ENCODE peak calls at places on chromosomes 13 and 19, in nine cellular contexts. W is heart right ventricle; S is adrenal gland; Y is brain microvascular endothelial cell; D is thoracic aorta; C is prostate gland; E is CD8-positive, alpha-beta T cell; I is Peyer's patch; F is uterus. X is an unnamed sample.
A peak's percentile ranks its signal among the peaks of the same experiment; 100 is the strongest.

GRCh38 chr13:35514166-35514565 is 37.7 kb upstream of the MAB21L1 start:
- DNase-seq in I (no peak), F (no peak), E (no peak), D (no peak), Y (no peak), C (no peak), S (no peak), W (no peak), X (no peak)

GRCh38 chr13:113560645-113561416 is 23.7 kb upstream of the TFDP1 start:
- DNase-seq in Y (no peak), W (no peak), C (no peak), F (peak; percentile 2), E (no peak), S (no peak), D (no peak), I (no peak), X (no peak)

GRCh38 chr13:75489502-75490263 is 7.7 kb upstream of the TBC1D4 start:
- DNase-seq in C (no peak), I (no peak), E (no peak), Y (no peak), D (no peak), S (peak; percentile 50), W (no peak), F (no peak), X (no peak)

GRCh38 chr13:38680912-38681311 is 6.0 kb upstream of the FREM2 start:
- DNase-seq in D (no peak), I (no peak), S (no peak), Y (no peak), W (no peak), C (no peak), F (no peak), E (no peak), X (no peak)

GRCh38 chr13:87669379-87669978 is 1.7 kb upstream of the SLITRK5 start:
- DNase-seq in W (no peak), F (no peak), I (no peak), D (no peak), Y (no peak), E (no peak), S (no peak), C (no peak), X (no peak)

GRCh38 chr13:94641432-94641941 is 39.8 kb downstream of the GPR180 start:
- DNase-seq in I (no peak), Y (peak; percentile 62), W (no peak), D (no peak), S (no peak), C (no peak), E (no peak), F (no peak), X (no peak)

GRCh38 chr13:40464991-40465390 is 201.4 kb downstream of the FOXO1 start:
- DNase-seq in E (no peak), C (no peak), D (no peak), Y (no peak), S (no peak), I (no peak), W (no peak), F (no peak), X (no peak)

GRCh38 chr19:10145031-10145430 is 25.3 kb upstream of the EIF3G start:
- DNase-seq in D (no peak), F (no peak), Y (no peak), I (no peak), E (no peak), S (no peak), W (no peak), C (no peak), X (no peak)

GRCh38 chr13:106296723-106297122 is 238.7 kb downstream of the EFNB2 start:
- DNase-seq in I (no peak), E (no peak), D (no peak), F (no peak), C (no peak), S (no peak), W (no peak), Y (no peak), X (no peak)

GRCh38 chr19:13441810-13442512 is 64.3 kb downstream of the CACNA1A start:
- DNase-seq in F (no peak), I (peak; percentile 50), C (no peak), E (peak; percentile 31), D (no peak), S (peak; percentile 24), Y (peak; percentile 13), W (peak; percentile 16), X (peak; percentile 15)

GRCh38 chr19:33552928-33553279 is 31.3 kb upstream of the PEPD start:
- DNase-seq in S (no peak), D (no peak), W (no peak), C (no peak), Y (no peak), E (no peak), F (no peak), I (no peak), X (no peak)

GRCh38 chr13:38849316-38849715 is 141.3 kb downstream of the STOML3 start:
- DNase-seq in D (no peak), S (no peak), W (no peak), C (no peak), Y (no peak), E (no peak), I (no peak), F (no peak), X (no peak)

GRCh38 chr19:45643024-45643926 is 4.1 kb upstream of the EML2 start:
- DNase-seq in S (peak; percentile 87), I (peak; percentile 95), E (peak; percentile 80), C (peak; percentile 82), W (peak; percentile 84), Y (peak; percentile 76), F (peak; percentile 76), D (no peak), X (peak; percentile 85)

GRCh38 chr19:46224773-46225172 is 4.8 kb upstream of the IGFL1 start:
- DNase-seq in I (no peak), W (no peak), S (no peak), D (no peak), F (no peak), Y (no peak), E (no peak), C (no peak), X (no peak)

GRCh38 chr13:95512957-95513356 is 39.6 kb upstream of the CLDN10 start:
- DNase-seq in I (no peak), F (no peak), W (no peak), S (no peak), D (no peak), Y (no peak), E (no peak), C (no peak), X (no peak)

DNA sequence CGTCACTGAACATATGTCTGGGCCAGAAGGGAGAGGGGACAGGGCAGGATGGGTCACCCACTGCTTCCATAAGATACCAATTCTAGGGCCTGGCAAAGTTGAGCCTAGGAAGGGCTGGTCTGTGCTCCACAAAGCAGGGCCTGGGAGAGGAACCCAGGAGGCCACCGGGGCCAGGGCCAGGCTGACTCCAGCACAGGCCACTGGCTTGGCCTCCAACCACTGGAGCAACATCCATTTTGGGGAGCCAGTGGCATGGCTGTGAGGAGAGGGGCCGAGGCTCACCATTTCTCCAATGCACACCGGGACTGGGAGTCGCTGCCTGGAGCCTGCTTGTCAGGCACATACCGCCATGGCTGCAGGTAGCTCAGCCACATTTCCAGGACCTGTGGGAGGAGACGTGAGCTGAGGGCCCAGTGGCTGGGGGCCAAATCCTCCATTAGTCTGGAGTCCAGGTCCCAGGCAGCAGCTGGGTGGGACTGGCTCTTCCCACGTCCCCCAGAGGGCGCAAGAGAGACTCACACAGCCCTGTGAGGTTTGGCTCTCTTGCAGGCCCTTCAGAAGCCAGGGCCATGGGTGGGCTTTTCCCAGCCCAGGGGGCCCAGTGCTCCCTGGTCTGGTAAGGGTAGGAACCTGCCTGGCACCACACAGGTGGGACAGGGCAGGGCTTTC is 27.7 kb downstream of the TUBA3C start:
- DNase-seq in E (no peak), S (peak; percentile 4), Y (no peak), I (no peak), F (no peak), D (no peak), C (no peak), W (no peak), X (no peak)
- TF ChIP-seq CTCF in E (no peak), S (peak; percentile 7), Y (no peak), I (no peak), F (no peak), D (no peak), C (no peak), W (no peak), X (no peak)

DNA sequence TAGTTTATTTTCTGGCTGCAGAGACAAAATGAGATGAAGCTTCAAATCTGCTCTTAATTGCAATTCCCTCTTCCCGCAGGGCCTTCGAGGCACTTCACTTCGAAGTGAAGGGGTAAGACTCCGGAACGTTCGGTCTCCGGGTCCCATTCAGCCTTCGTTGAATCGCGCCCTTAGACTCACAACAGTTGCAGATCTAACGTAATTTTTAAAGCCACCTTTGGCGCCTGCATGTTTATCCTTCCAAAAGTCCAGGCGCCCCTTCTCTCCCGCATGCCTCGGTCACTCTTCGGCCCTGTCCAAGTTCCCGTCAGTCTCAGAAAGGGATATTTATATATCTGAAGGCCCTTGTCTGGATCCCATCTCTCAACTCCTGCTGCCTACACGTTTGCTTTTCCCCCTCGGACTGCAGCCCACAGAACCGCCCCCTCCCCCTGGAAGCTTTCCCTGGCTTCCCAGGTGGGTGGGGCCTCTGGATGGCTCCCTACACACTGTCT is 912 bp upstream of the KCTD12 start:
- DNase-seq in W (peak; percentile 21), E (no peak), C (no peak), S (no peak), Y (no peak), F (peak; percentile 23), I (peak; percentile 46), D (no peak), X (peak; percentile 16)
- H3K4me3 ChIP-seq in W (peak overlapping the region; percentile 83), E (peak overlapping the region; percentile 82), C (peak overlapping the region; percentile 53), S (peak overlapping the region; percentile 53), Y (peak overlapping the region; percentile 70), F (peak overlapping the region; percentile 88), I (peak overlapping the region; percentile 60), D (peak overlapping the region; percentile 90), X (peak overlapping the region; percentile 94)

GRCh38 chr19:40415799-40416198 is 2.6 kb upstream of the PRX start:
- DNase-seq in E (no peak), W (no peak), F (no peak), I (no peak), Y (no peak), C (no peak), D (no peak), S (no peak), X (no peak)

GRCh38 chr19:40413291-40413994 is at the start of gene PRX:
- DNase-seq in Y (no peak), E (no peak), I (no peak), D (no peak), W (no peak), F (no peak), S (no peak), C (no peak), X (no peak)

GRCh38 chr19:40416918-40417713 is 3.9 kb upstream of the PRX start:
- DNase-seq in D (no peak), I (peak; percentile 67), F (no peak), S (peak; percentile 59), Y (no peak), E (no peak), C (no peak), W (peak; percentile 81), X (peak; percentile 59)

GRCh38 chr19:40412866-40413265 is 312 bp downstream of the PRX start:
- DNase-seq in F (no peak), W (no peak), S (no peak), C (no peak), Y (no peak), E (no peak), D (no peak), I (no peak), X (no peak)

GRCh38 chr19:40414536-40415535 is 1.7 kb upstream of the PRX start:
- DNase-seq in W (no peak), I (no peak), F (no peak), C (no peak), S (no peak), E (no peak), Y (no peak), D (no peak), X (no peak)
- H3K27ac ChIP-seq in W (no peak overlapping the region), I (no peak overlapping the region), F (no peak overlapping the region), C (no peak overlapping the region), S (no peak overlapping the region), E (no peak overlapping the region), Y (no peak overlapping the region), D (no peak overlapping the region), X (peak overlapping the region; percentile 96)

GRCh38 chr19:11673608-11674041 is 65.1 kb downstream of the ZNF823 start:
- DNase-seq in W (peak; percentile 83), S (peak; percentile 72), D (no peak), F (peak; percentile 53), E (no peak), I (peak; percentile 62), Y (peak; percentile 58), C (peak; percentile 35), X (peak; percentile 66)
- TF ChIP-seq CTCF in W (peak; percentile 56), S (peak; percentile 62), D (peak; percentile 49), F (peak; percentile 69), E (no peak), I (no peak), Y (peak; percentile 90), C (peak; percentile 77), X (peak; percentile 86)

X was measured in left ventricle myocardium inferior.